ENCODE peak calls at places on chromosomes 1 and 21, in six cellular contexts. A is gastroesophageal sphincter; C is left lung; B is stimulated activated naive CD8-positive, alpha-beta T cell treated with anti-CD3 and anti-CD28 coated beads, Interleukin-15, amount 100 ng/mL, for 72 hours; G is sciatic nerve; L is aorta. H is an unnamed sample.

GRCh38 chr1:196393742-196394141 is 214.5 kb downstream of the KCNT2 start:
- ATAC-seq in A (peak), C (no peak), B (no peak), G (peak), L (no peak), H (no peak)

GRCh38 chr1:47222476-47222875 is 9.5 kb downstream of the TAL1 start:
- ATAC-seq in A (no peak), C (no peak), B (no peak), G (no peak), L (no peak), H (no peak)

GRCh38 chr1:3917761-3918160 is 17.7 kb upstream of the C1orf174 start:
- ATAC-seq in A (no peak), C (no peak), B (no peak), G (no peak), L (no peak), H (no peak)

GRCh38 chr1:21175324-21175669 is 1.4 kb downstream of the EIF4G3 start:
- ATAC-seq in A (no peak), C (peak), B (no peak), G (no peak), L (no peak), H (no peak)

GRCh38 chr1:230261918-230262650 is 164.0 kb downstream of the PGBD5 start:
- ATAC-seq in A (no peak), C (no peak), B (no peak), G (no peak), L (no peak), H (no peak)

GRCh38 chr1:200131551-200132125 is 104.1 kb downstream of the NR5A2 start:
- ATAC-seq in A (no peak), C (peak), B (no peak), G (no peak), L (no peak), H (no peak)

GRCh38 chr1:30487042-30487441 is 236.3 kb downstream of the MATN1 start:
- ATAC-seq in A (no peak), C (no peak), B (no peak), G (no peak), L (no peak), H (no peak)

GRCh38 chr1:114588196-114588689 is 6.8 kb upstream of the BCAS2 start:
- ATAC-seq in A (no peak), C (no peak), B (no peak), G (no peak), L (no peak), H (no peak)

GRCh38 chr1:212294983-212295382 is 9.8 kb downstream of the PPP2R5A start:
- ATAC-seq in A (no peak), C (no peak), B (no peak), G (no peak), L (no peak), H (no peak)

GRCh38 chr21:45642122-45642813 is 1.3 kb upstream of the PCBP3 start:
- ATAC-seq in A (no peak), C (peak), B (peak), G (no peak), L (peak), H (no peak)

GRCh38 chr1:155122308-155122707 is 5.4 kb upstream of the EFNA1 start:
- ATAC-seq in A (no peak), C (no peak), B (no peak), G (no peak), L (no peak), H (no peak)

GRCh38 chr1:24830680-24831272 is 85.5 kb downstream of the CLIC4 start:
- ATAC-seq in A (no peak), C (peak), B (no peak), G (peak), L (peak), H (peak)

GRCh38 chr1:56437959-56438358 is 141.4 kb downstream of the PLPP3 start:
- ATAC-seq in A (no peak), C (no peak), B (no peak), G (no peak), L (no peak), H (peak)

GRCh38 chr1:20884513-20884912 is 97.4 kb upstream of the HP1BP3 start:
- ATAC-seq in A (no peak), C (no peak), B (no peak), G (no peak), L (no peak), H (no peak)

GRCh38 chr1:21184266-21184665 is 7.6 kb upstream of the EIF4G3 start:
- ATAC-seq in A (no peak), C (peak), B (no peak), G (no peak), L (no peak), H (peak)

GRCh38 chr1:11071463-11072215 is 11.8 kb upstream of the SRM start:
- ATAC-seq in A (no peak), C (no peak), B (no peak), G (peak), L (no peak), H (no peak)

GRCh38 chr1:160621633-160622413 is 25.0 kb downstream of the SLAMF1 start:
- ATAC-seq in A (no peak), C (no peak), B (no peak), G (peak), L (no peak), H (no peak)

GRCh38 chr21:42337830-42338729 is 12.7 kb downstream of the TFF2 start:
- ATAC-seq in A (peak), C (peak), B (peak), G (peak), L (peak), H (peak)

GRCh38 chr21:46386726-46387073 is 62.7 kb downstream of the PCNT start:
- ATAC-seq in A (no peak), C (no peak), B (no peak), G (no peak), L (no peak), H (no peak)

GRCh38 chr1:43344267-43344666 is 6.6 kb downstream of the MPL start:
- ATAC-seq in A (no peak), C (no peak), B (no peak), G (no peak), L (no peak), H (no peak)

GRCh38 chr1:195580988-195581387 is 1027.3 kb downstream of the KCNT2 start:
- ATAC-seq in A (no peak), C (no peak), B (no peak), G (no peak), L (no peak), H (no peak)

GRCh38 chr1:21820597-21821232 is 8.7 kb downstream of the LDLRAD2 start:
- ATAC-seq in A (no peak), C (no peak), B (no peak), G (no peak), L (no peak), H (no peak)

GRCh38 chr1:30084909-30085571 is 638.3 kb downstream of the MATN1 start:
- ATAC-seq in A (no peak), C (no peak), B (no peak), G (no peak), L (peak), H (no peak)

GRCh38 chr1:33547574-33547973 is 75.1 kb downstream of the ZSCAN20 start:
- ATAC-seq in A (no peak), C (no peak), B (no peak), G (no peak), L (no peak), H (no peak)

GRCh38 chr1:178055779-178056471 is 38.0 kb upstream of the RASAL2 start:
- ATAC-seq in A (no peak), C (peak), B (no peak), G (peak), L (no peak), H (peak)

H was measured in esophagus mucosa.